ENCODE peak calls at places on chromosomes 2 and 18, in nine cellular contexts. N is mammary epithelial cell, W is HCT116, J is OCI-LY7, U is GM23248, O is fibroblast of lung, L is H9, H is hepatocyte, Y is SK-N-SH. M is an unnamed sample.

GRCh38 chr2:71798266-71799012 is 345.1 kb downstream of the DYSF start:
- DNase-seq in N (peak; percentile 22), W (peak; percentile 34), J (peak; percentile 15), U (peak; percentile 64), O (peak; percentile 28), L (peak; percentile 86), H (peak; percentile 63), Y (peak; percentile 64), M (peak; percentile 89)

GRCh38 chr2:113876503-113877387 is 13.1 kb upstream of the ACTR3 start:
- DNase-seq in N (peak; percentile 88), W (peak; percentile 64), J (no peak), U (no peak), O (no peak), L (peak; percentile 63), H (peak; percentile 60), Y (no peak), M (no peak)

GRCh38 chr18:58540381-58540943 is 88.4 kb downstream of the ALPK2 start:
- DNase-seq in N (no peak), W (no peak), J (no peak), U (no peak), O (no peak), L (no peak), H (no peak), Y (no peak), M (no peak)

GRCh38 chr2:19228092-19228670 is 130.2 kb downstream of the OSR1 start:
- DNase-seq in N (peak; percentile 13), W (no peak), J (no peak), U (no peak), O (no peak), L (no peak), H (no peak), Y (no peak), M (no peak)

GRCh38 chr2:237486819-237487448 is at the start of gene MLPH:
- DNase-seq in N (peak; percentile 69), W (no peak), J (no peak), U (peak; percentile 77), O (peak; percentile 49), L (no peak), H (peak; percentile 61), Y (peak; percentile 81), M (peak; percentile 66)

GRCh38 chr2:142944264-142944663 is 66.8 kb downstream of the KYNU start:
- DNase-seq in N (peak; percentile 60), W (no peak), J (no peak), U (peak; percentile 33), O (peak; percentile 31), L (no peak), H (no peak), Y (no peak), M (no peak)

GRCh38 chr18:30985753-30986152 is 56.8 kb downstream of the DSC3 start:
- DNase-seq in N (no peak), W (no peak), J (no peak), U (no peak), O (no peak), L (no peak), H (no peak), Y (no peak), M (no peak)

GRCh38 chr2:12605366-12605765 is 111.4 kb upstream of the TRIB2 start:
- DNase-seq in N (no peak), W (no peak), J (no peak), U (no peak), O (no peak), L (no peak), H (no peak), Y (no peak), M (no peak)

GRCh38 chr2:186895451-186895850 is 46.5 kb upstream of the ZSWIM2 start:
- DNase-seq in N (no peak), W (no peak), J (no peak), U (no peak), O (no peak), L (no peak), H (no peak), Y (no peak), M (no peak)

GRCh38 chr2:138028538-138028937 is 64.3 kb downstream of the HNMT start:
- DNase-seq in N (no peak), W (no peak), J (no peak), U (no peak), O (no peak), L (no peak), H (no peak), Y (no peak), M (no peak)

GRCh38 chr2:148096012-148096411 is 75.1 kb downstream of the MBD5 start:
- DNase-seq in N (no peak), W (no peak), J (no peak), U (peak; percentile 37), O (no peak), L (no peak), H (no peak), Y (no peak), M (no peak)

GRCh38 chr2:62219407-62220159 is 23.7 kb downstream of the B3GNT2 start:
- DNase-seq in N (no peak), W (no peak), J (no peak), U (no peak), O (no peak), L (no peak), H (no peak), Y (no peak), M (no peak)
- H3K4me1 ChIP-seq in N (peaks cover 17% of the 10 kb centered on the region), W (no peaks in the 10 kb centered on the region), J (peaks cover 6% of the 10 kb centered on the region), U (peaks cover 35% of the 10 kb centered on the region), O (peaks cover 11% of the 10 kb centered on the region), L (peaks cover 1% of the 10 kb centered on the region), H (peaks cover 19% of the 10 kb centered on the region), Y (no peaks in the 10 kb centered on the region), M (peaks cover 16% of the 10 kb centered on the region)

DNA sequence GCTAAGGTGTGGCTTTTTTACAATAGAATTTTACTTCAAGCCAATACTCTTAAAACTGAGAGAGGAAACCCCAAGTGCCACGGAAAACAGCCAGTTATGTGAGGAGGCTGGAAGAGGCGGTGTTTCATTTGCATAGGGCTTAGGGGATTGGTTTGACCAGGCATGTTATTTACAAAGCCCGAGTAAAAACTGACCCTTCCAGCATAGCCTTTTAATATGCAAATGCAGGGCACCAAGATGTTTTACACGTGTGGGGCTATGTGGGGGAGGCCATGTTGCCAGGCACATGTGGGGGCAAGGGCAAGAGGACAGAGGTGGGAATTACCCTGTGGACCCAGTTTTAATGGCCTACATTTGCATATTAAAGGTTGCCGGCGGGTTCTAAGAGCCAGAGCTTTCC is 11.5 kb upstream of the SUMO1 start:
- DNase-seq in N (no peak), W (no peak), J (no peak), U (no peak), O (no peak), L (peak; percentile 95), H (no peak), Y (no peak), M (peak; percentile 24)
- H3K27ac ChIP-seq in N (peak overlapping the region; percentile 50), W (no peak overlapping the region), J (no peak overlapping the region), U (no peak overlapping the region), O (no peak overlapping the region), L (peak overlapping the region; percentile 94), H (no peak overlapping the region), Y (no peak overlapping the region), M (no peak overlapping the region)

DNA sequence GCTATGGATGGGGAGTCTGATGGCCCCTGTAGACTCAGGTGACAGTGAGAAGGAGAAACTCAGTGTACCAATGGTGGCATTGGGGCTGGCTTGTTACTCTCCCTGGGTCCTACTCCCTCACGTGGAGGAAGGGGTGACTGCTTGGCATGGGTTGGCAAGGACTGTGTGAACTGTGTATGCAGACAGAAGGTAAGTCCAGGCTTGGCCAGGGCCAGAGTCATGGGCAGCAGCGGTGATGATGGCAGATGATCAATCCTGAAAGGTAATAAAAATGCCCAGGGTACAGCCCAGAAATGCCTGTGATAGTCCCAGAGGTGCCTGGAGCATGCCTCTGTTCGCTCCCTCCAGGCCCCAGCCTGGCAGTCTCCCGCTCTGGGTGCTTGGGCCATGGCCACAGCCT is 153.9 kb downstream of the SH3RF3 start:
- DNase-seq in N (no peak), W (no peak), J (no peak), U (no peak), O (no peak), L (no peak), H (no peak), Y (no peak), M (no peak)
- H4K20me1 ChIP-seq in N (no peaks in the 10 kb centered on the region), W (no peaks in the 10 kb centered on the region), J (no peaks in the 10 kb centered on the region), U (no peaks in the 10 kb centered on the region), O (no peaks in the 10 kb centered on the region), L (no peaks in the 10 kb centered on the region), H (no peaks in the 10 kb centered on the region), Y (peaks cover 40% of the 10 kb centered on the region), M (no peaks in the 10 kb centered on the region)

GRCh38 chr2:43041167-43041566 is 185.2 kb downstream of the ZFP36L2 start:
- DNase-seq in N (no peak), W (no peak), J (no peak), U (no peak), O (no peak), L (no peak), H (peak; percentile 69), Y (no peak), M (no peak)
- H3K4me1 ChIP-seq in N (peaks cover 50% of the 10 kb centered on the region), W (peaks cover 14% of the 10 kb centered on the region), J (no peaks in the 10 kb centered on the region), U (peaks cover 40% of the 10 kb centered on the region), O (peaks cover 21% of the 10 kb centered on the region), L (no peaks in the 10 kb centered on the region), H (peaks cover 76% of the 10 kb centered on the region), Y (peaks cover 42% of the 10 kb centered on the region), M (peaks cover 24% of the 10 kb centered on the region)

GRCh38 chr2:26039603-26040367 is 5.9 kb downstream of the RAB10 start:
- DNase-seq in N (no peak), W (no peak), J (no peak), U (no peak), O (no peak), L (no peak), H (no peak), Y (no peak), M (no peak)

GRCh38 chr2:26043109-26043508 is 9.2 kb downstream of the RAB10 start:
- DNase-seq in N (no peak), W (no peak), J (no peak), U (no peak), O (no peak), L (no peak), H (no peak), Y (no peak), M (no peak)

GRCh38 chr2:26049641-26050040 is 15.8 kb downstream of the RAB10 start:
- DNase-seq in N (peak; percentile 39), W (no peak), J (no peak), U (no peak), O (no peak), L (no peak), H (no peak), Y (no peak), M (no peak)

GRCh38 chr2:26048791-26049190 is 14.9 kb downstream of the RAB10 start:
- DNase-seq in N (no peak), W (no peak), J (no peak), U (peak; percentile 15), O (no peak), L (no peak), H (no peak), Y (no peak), M (no peak)

GRCh38 chr2:26043862-26044736 is 10.2 kb downstream of the RAB10 start:
- DNase-seq in N (peak; percentile 59), W (no peak), J (no peak), U (peak; percentile 55), O (peak; percentile 48), L (no peak), H (peak; percentile 21), Y (no peak), M (no peak)
- H3K27ac ChIP-seq in N (peak overlapping the region; percentile 67), W (peak overlapping the region; percentile 5), J (no peak overlapping the region), U (peak overlapping the region; percentile 45), O (no peak overlapping the region), L (no peak overlapping the region), H (peak overlapping the region; percentile 21), Y (no peak overlapping the region), M (peak overlapping the region; percentile 21)

GRCh38 chr2:101748000-101748399 is 50.5 kb downstream of the MAP4K4 start:
- DNase-seq in N (no peak), W (no peak), J (no peak), U (no peak), O (no peak), L (no peak), H (no peak), Y (no peak), M (no peak)
- H4K20me1 ChIP-seq in N (no peaks in the 10 kb centered on the region), W (peaks cover 3% of the 10 kb centered on the region), J (peaks cover 29% of the 10 kb centered on the region), U (peaks cover 24% of the 10 kb centered on the region), O (peaks cover 1% of the 10 kb centered on the region), L (no peaks in the 10 kb centered on the region), H (peaks cover 69% of the 10 kb centered on the region), Y (peaks cover 72% of the 10 kb centered on the region), M (peaks cover 75% of the 10 kb centered on the region)

M was measured in neural progenitor cell.